ENCODE peak calls at places on chromosomes 7 and 10, in six cellular contexts. S, B, Z, P, R and J are unnamed samples. For H3K9me3, the result is how much of the 10 kb centered on the place peaks cover.

GRCh38 chr10:969473-970150 is 18.6 kb upstream of the GTPBP4 start:
- DNase-seq in B (no peak), S (no peak), R (no peak), Z (no peak), P (no peak), J (no peak)

GRCh38 chr7:140940866-140941265 is 16.1 kb upstream of the BRAF start:
- DNase-seq in B (no peak), Z (no peak), S (no peak), R (no peak), P (no peak), J (no peak)

GRCh38 chr10:98432330-98432729 is 14.4 kb downstream of the HPS1 start:
- DNase-seq in P (no peak), B (no peak), Z (no peak), S (no peak), R (no peak), J (no peak)

GRCh38 chr10:89207181-89207800 is at the start of gene CH25H:
- DNase-seq in B (peak), P (peak), Z (peak), R (peak), S (no peak), J (peak)

GRCh38 chr7:17994079-17994478 is 33.6 kb downstream of the PRPS1L1 start:
- DNase-seq in P (no peak), Z (no peak), B (no peak), S (no peak), R (no peak), J (no peak)

GRCh38 chr7:2638224-2638991 is 6.6 kb downstream of the TTYH3 start:
- DNase-seq in B (no peak), Z (peak), R (no peak), S (no peak), P (peak), J (no peak)

GRCh38 chr10:104334965-104335650 is 3.2 kb downstream of the ITPRIP start:
- DNase-seq in R (no peak), B (no peak), P (no peak), S (no peak), Z (no peak), J (no peak)

GRCh38 chr10:112375721-112376577 is 2.0 kb downstream of the ACSL5 start:
- DNase-seq in R (no peak), S (no peak), P (peak), B (peak), Z (peak), J (peak)

GRCh38 chr7:129843365-129843898 is 109.3 kb downstream of the UBE2H start:
- DNase-seq in S (peak), P (no peak), B (no peak), R (no peak), Z (no peak), J (no peak)

GRCh38 chr10:113511419-113511818 is 41.4 kb upstream of the HABP2 start:
- DNase-seq in R (no peak), Z (no peak), B (no peak), P (no peak), S (no peak), J (no peak)
- H3K9me3 ChIP-seq in R (under half), Z (under half), B (under half), P (under half), S (under half), J (under half)

GRCh38 chr7:64078699-64078994 is 33.4 kb downstream of the ZNF727 start:
- DNase-seq in P (no peak), R (no peak), S (no peak), B (no peak), Z (no peak), J (no peak)
- H3K9me3 ChIP-seq in P (under half), R (half or more), S (under half), B (half or more), Z (under half), J (half or more)

DNA sequence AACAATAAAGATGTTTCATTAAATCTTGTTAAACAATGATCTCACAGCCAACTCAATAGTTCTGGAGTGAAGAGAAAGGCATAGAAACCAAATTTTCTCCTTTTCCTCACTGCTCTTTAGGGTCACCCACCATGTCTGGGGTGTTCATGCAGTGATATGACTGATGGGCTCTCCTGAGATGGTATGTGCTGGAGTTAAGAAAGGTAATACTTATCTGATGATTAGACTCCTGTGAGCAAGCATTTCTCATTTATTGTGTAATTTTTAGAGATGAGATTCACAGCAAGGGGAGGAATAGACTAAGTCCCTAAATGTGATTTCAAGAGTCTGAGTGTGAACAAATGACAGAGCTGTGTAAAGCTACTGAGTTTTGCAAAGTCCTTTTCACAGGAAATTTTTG is 1361.3 kb upstream of the CELF2 start:
- DNase-seq in Z (no peak), R (no peak), B (no peak), S (no peak), P (no peak), J (no peak)
- H3K9me3 ChIP-seq in Z (under half), R (under half), B (under half), S (under half), P (under half), J (under half)

GRCh38 chr10:95116869-95117269 is 47.6 kb upstream of the CYP2C8 start:
- DNase-seq in R (no peak), P (no peak), B (no peak), S (no peak), Z (no peak), J (no peak)
- H3K9me3 ChIP-seq in R (under half), P (under half), B (under half), S (under half), Z (under half), J (under half)

DNA sequence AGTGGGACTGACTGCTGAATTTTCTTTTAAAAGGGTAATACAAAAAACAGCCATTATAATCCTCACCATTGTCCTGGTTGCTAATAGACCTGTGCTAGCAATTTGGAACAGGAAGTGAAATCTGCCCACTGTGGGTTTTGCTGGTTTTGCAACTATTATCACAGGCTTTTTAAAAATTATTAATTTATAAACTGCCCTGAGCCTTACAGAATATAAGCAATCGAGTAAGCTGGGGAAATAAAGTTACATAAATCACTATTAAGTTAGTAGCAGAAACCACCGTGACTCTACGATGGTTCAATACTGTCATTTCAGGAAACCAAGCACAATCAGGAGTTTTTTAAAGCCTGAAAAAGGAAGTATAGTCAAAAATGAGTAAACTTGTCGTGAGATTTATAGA is 62.3 kb downstream of the TMEM26 start:
- DNase-seq in R (no peak), P (no peak), Z (no peak), S (no peak), B (no peak), J (no peak)
- H3K9me3 ChIP-seq in R (under half), P (under half), Z (under half), S (under half), B (under half), J (under half)

GRCh38 chr7:56479748-56480147 is 363.5 kb upstream of the NUPR2 start:
- DNase-seq in Z (no peak), R (no peak), B (no peak), P (no peak), S (no peak), J (no peak)
- H3K9me3 ChIP-seq in Z (under half), R (under half), B (half or more), P (under half), S (under half), J (half or more)

GRCh38 chr10:130720235-130720634 is 584.0 kb downstream of the GLRX3 start:
- DNase-seq in B (no peak), R (no peak), S (no peak), Z (no peak), P (no peak), J (no peak)
- H3K9me3 ChIP-seq in B (under half), R (under half), S (under half), Z (under half), P (under half), J (under half)

GRCh38 chr7:64400401-64400800 is 86.6 kb downstream of the ZNF736 start:
- DNase-seq in B (no peak), S (no peak), P (no peak), R (no peak), Z (no peak), J (no peak)
- H3K9me3 ChIP-seq in B (under half), S (under half), P (under half), R (under half), Z (under half), J (under half)